ENCODE peak calls at places on chromosome 13, in four cellular contexts. One of them, this sample, is unnamed.
A peak's percentile ranks its signal among the peaks of the same experiment; 100 is the strongest.

GRCh38 chr13:93147946-93148345 is 78.7 kb upstream of the GPC6 start:
- DNase-seq in CD8-positive, alpha-beta T cell: no peak
- DNase-seq in spleen: no peak
- DNase-seq in endothelial cell: no peak
- DNase-seq in this sample: no peak

GRCh38 chr13:103883152-103883551 is 816.9 kb upstream of the SLC10A2 start:
- DNase-seq in CD8-positive, alpha-beta T cell: no peak
- DNase-seq in spleen: peak; percentile 75
- DNase-seq in endothelial cell: peak; percentile 60
- DNase-seq in this sample: no peak

GRCh38 chr13:109156181-109156935 is 526.9 kb downstream of the MYO16 start:
- DNase-seq in CD8-positive, alpha-beta T cell: no peak
- DNase-seq in spleen: no peak
- DNase-seq in endothelial cell: no peak
- DNase-seq in this sample: no peak

GRCh38 chr13:36251528-36251927 is 37.2 kb upstream of the SOHLH2 start:
- DNase-seq in CD8-positive, alpha-beta T cell: no peak
- DNase-seq in spleen: no peak
- DNase-seq in endothelial cell: no peak
- DNase-seq in this sample: no peak

GRCh38 chr13:32135655-32136054 is 104.1 kb downstream of the FRY start:
- DNase-seq in CD8-positive, alpha-beta T cell: no peak
- DNase-seq in spleen: no peak
- DNase-seq in endothelial cell: no peak
- DNase-seq in this sample: no peak

GRCh38 chr13:102830646-102831045 is 15.2 kb upstream of the ERCC5 start:
- DNase-seq in CD8-positive, alpha-beta T cell: no peak
- DNase-seq in spleen: no peak
- DNase-seq in endothelial cell: no peak
- DNase-seq in this sample: no peak

GRCh38 chr13:52158629-52159158 is 703 bp downstream of the NEK3 start:
- DNase-seq in CD8-positive, alpha-beta T cell: no peak
- DNase-seq in spleen: no peak
- DNase-seq in endothelial cell: no peak
- DNase-seq in this sample: no peak

GRCh38 chr13:105972306-105972721 is 563.1 kb downstream of the EFNB2 start:
- DNase-seq in CD8-positive, alpha-beta T cell: no peak
- DNase-seq in spleen: no peak
- DNase-seq in endothelial cell: no peak
- DNase-seq in this sample: no peak

GRCh38 chr13:41696163-41697003 is 239.0 kb downstream of the RGCC start:
- DNase-seq in CD8-positive, alpha-beta T cell: no peak
- DNase-seq in spleen: no peak
- DNase-seq in endothelial cell: no peak
- DNase-seq in this sample: no peak

GRCh38 chr13:34201050-34201913 is 383.3 kb downstream of the RFC3 start:
- DNase-seq in CD8-positive, alpha-beta T cell: no peak
- DNase-seq in spleen: no peak
- DNase-seq in endothelial cell: no peak
- DNase-seq in this sample: no peak

GRCh38 chr13:85436029-85436428 is 363.2 kb downstream of the SLITRK6 start:
- DNase-seq in CD8-positive, alpha-beta T cell: no peak
- DNase-seq in spleen: no peak
- DNase-seq in endothelial cell: no peak
- DNase-seq in this sample: no peak

GRCh38 chr13:113220877-113221276 is 11.5 kb downstream of the CUL4A start:
- DNase-seq in CD8-positive, alpha-beta T cell: no peak
- DNase-seq in spleen: peak; percentile 12
- DNase-seq in endothelial cell: no peak
- DNase-seq in this sample: no peak
- TF ChIP-seq CTCF in CD8-positive, alpha-beta T cell: no peak
- TF ChIP-seq CTCF in spleen: no peak
- TF ChIP-seq CTCF in endothelial cell: no peak
- TF ChIP-seq CTCF in this sample: no peak

GRCh38 chr13:97568850-97569249 is 134.9 kb downstream of the RAP2A start:
- DNase-seq in CD8-positive, alpha-beta T cell: no peak
- DNase-seq in spleen: no peak
- DNase-seq in endothelial cell: peak; percentile 56
- DNase-seq in this sample: no peak
- TF ChIP-seq CTCF in CD8-positive, alpha-beta T cell: no peak
- TF ChIP-seq CTCF in spleen: no peak
- TF ChIP-seq CTCF in endothelial cell: no peak
- TF ChIP-seq CTCF in this sample: no peak

DNA sequence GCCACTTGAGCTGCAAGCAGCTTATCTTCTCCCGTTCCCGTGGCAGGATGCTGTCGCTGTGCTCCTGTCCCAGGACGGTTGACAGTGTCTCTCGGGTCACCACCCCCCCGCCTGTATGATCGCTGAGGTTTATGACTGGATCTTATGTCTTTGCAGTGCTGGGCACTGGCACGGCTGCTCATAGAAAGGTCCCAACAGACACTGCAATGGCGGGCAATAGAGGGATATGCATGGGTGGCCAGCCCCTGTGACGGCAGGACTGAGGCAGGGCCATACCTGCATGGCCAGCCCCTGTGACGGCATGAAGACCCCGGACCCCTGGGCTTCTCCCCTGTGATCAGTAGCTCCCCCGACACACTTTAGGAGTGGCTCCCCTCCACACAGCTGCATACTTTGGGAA is 307.2 kb downstream of the TEX29 start:
- DNase-seq in CD8-positive, alpha-beta T cell: no peak
- DNase-seq in spleen: no peak
- DNase-seq in endothelial cell: no peak
- DNase-seq in this sample: no peak
- TF ChIP-seq CTCF in CD8-positive, alpha-beta T cell: no peak
- TF ChIP-seq CTCF in spleen: no peak
- TF ChIP-seq CTCF in endothelial cell: no peak
- TF ChIP-seq CTCF in this sample: no peak

GRCh38 chr13:23620613-23621315 is 50.6 kb downstream of the TNFRSF19 start:
- DNase-seq in CD8-positive, alpha-beta T cell: no peak
- DNase-seq in spleen: no peak
- DNase-seq in endothelial cell: no peak
- DNase-seq in this sample: no peak
- TF ChIP-seq CTCF in CD8-positive, alpha-beta T cell: no peak
- TF ChIP-seq CTCF in spleen: no peak
- TF ChIP-seq CTCF in endothelial cell: no peak
- TF ChIP-seq CTCF in this sample: no peak

This sample was measured in GM13976.